ENCODE peak calls at places on chromosome 17, in eight cellular contexts. U is cardiac fibroblast; D is transverse colon; S is ACHN; W is NCI-H774; I is lung microvascular endothelial cell; Z is central memory CD8-positive, alpha-beta T cell; N is keratinocyte. M is an unnamed sample.

GRCh38 chr17:77045441-77046041 is 95.2 kb upstream of the SEC14L1 start:
- DNase-seq in U (no peak), D (no peak), S (peak), W (no peak), I (no peak), Z (no peak), N (peak), M (no peak)

GRCh38 chr17:71024969-71025368 is 855.6 kb downstream of the KCNJ2 start:
- DNase-seq in U (no peak), D (no peak), S (no peak), W (no peak), I (no peak), Z (no peak), N (no peak), M (no peak)

GRCh38 chr17:57423541-57423940 is 167.2 kb downstream of the MSI2 start:
- DNase-seq in U (no peak), D (no peak), S (no peak), W (no peak), I (no peak), Z (no peak), N (no peak), M (no peak)

GRCh38 chr17:50161023-50161910 is 4.5 kb upstream of the SGCA start:
- DNase-seq in U (peak), D (peak), S (peak), W (peak), I (peak), Z (peak), N (no peak), M (peak)

GRCh38 chr17:4420692-4421131 is 13.0 kb upstream of the SPNS3 start:
- DNase-seq in U (peak), D (peak), S (peak), W (peak), I (peak), Z (no peak), N (no peak), M (peak)

GRCh38 chr17:1545618-1546017 is 17.0 kb downstream of the PITPNA start:
- DNase-seq in U (no peak), D (peak), S (no peak), W (no peak), I (no peak), Z (no peak), N (peak), M (no peak)

GRCh38 chr17:63399316-63399715 is 46.8 kb downstream of the CYB561 start:
- DNase-seq in U (peak), D (no peak), S (no peak), W (no peak), I (peak), Z (no peak), N (no peak), M (peak)

GRCh38 chr17:81635973-81636504 is 873 bp downstream of the NPLOC4 start:
- DNase-seq in U (no peak), D (no peak), S (peak), W (no peak), I (no peak), Z (no peak), N (no peak), M (no peak)

GRCh38 chr17:57600092-57600491 is 145.0 kb downstream of the CCDC182 start:
- DNase-seq in U (peak), D (no peak), S (no peak), W (no peak), I (no peak), Z (no peak), N (no peak), M (no peak)

GRCh38 chr17:77790143-77790829 is 168.2 kb upstream of the TNRC6C start:
- DNase-seq in U (no peak), D (no peak), S (no peak), W (no peak), I (no peak), Z (no peak), N (no peak), M (peak)

GRCh38 chr17:64218066-64218465 is 45.0 kb downstream of the TEX2 start:
- DNase-seq in U (no peak), D (no peak), S (no peak), W (no peak), I (no peak), Z (no peak), N (no peak), M (no peak)

GRCh38 chr17:15966879-15967248 is 21.9 kb downstream of the ADORA2B start:
- DNase-seq in U (no peak), D (peak), S (peak), W (no peak), I (no peak), Z (no peak), N (no peak), M (peak)